ENCODE peak calls at places on chromosomes 6 and 20, in five cellular contexts. N is nephron progenitor cell, T is sigmoid colon, O is lung, Q is cardiac fibroblast. X is an unnamed sample.
A peak's percentile ranks its signal among the peaks of the same experiment; 100 is the strongest.

GRCh38 chr6:132750455-132751248 is 7.1 kb downstream of the VNN2 start:
- DNase-seq in Q (no peak), N (no peak), O (no peak), T (no peak), X (no peak)

GRCh38 chr20:1657556-1658334 is at the start of gene SIRPG:
- DNase-seq in N (no peak), O (no peak), T (no peak), Q (no peak), X (no peak)

GRCh38 chr6:97133071-97133470 is 149.9 kb downstream of the MMS22L start:
- DNase-seq in O (no peak), T (no peak), Q (peak; percentile 27), N (no peak), X (no peak)

GRCh38 chr6:33694401-33694931 is 17.0 kb downstream of the UQCC2 start:
- DNase-seq in T (no peak), O (no peak), N (no peak), Q (peak; percentile 74), X (no peak)

GRCh38 chr6:20318851-20319387 is 82.8 kb upstream of the E2F3 start:
- DNase-seq in O (no peak), Q (no peak), N (no peak), T (no peak), X (no peak)

GRCh38 chr6:52635049-52635577 is 35.8 kb upstream of the TMEM14A start:
- DNase-seq in T (no peak), Q (peak; percentile 46), O (no peak), N (no peak), X (no peak)

GRCh38 chr20:53255102-53255710 is 283.0 kb downstream of the TSHZ2 start:
- DNase-seq in N (no peak), Q (no peak), O (no peak), T (no peak), X (no peak)

GRCh38 chr6:28207244-28208179 is 17.6 kb upstream of the ZSCAN9 start:
- DNase-seq in O (no peak), T (no peak), N (peak; percentile 56), Q (peak; percentile 37), X (no peak)

GRCh38 chr6:121055572-121056163 is 278.6 kb downstream of the TBC1D32 start:
- DNase-seq in N (peak; percentile 23), T (no peak), O (no peak), Q (peak; percentile 70), X (no peak)

GRCh38 chr6:12395898-12396297 is 105.7 kb downstream of the EDN1 start:
- DNase-seq in T (no peak), Q (peak; percentile 33), O (no peak), N (no peak), X (no peak)

GRCh38 chr6:44452725-44453124 is 65.2 kb downstream of the CDC5L start:
- DNase-seq in Q (peak; percentile 87), N (no peak), O (no peak), T (no peak), X (no peak)

GRCh38 chr20:38000293-38000692 is 33.0 kb downstream of the TTI1 start:
- DNase-seq in T (no peak), Q (no peak), O (no peak), N (no peak), X (no peak)

GRCh38 chr20:38001173-38001875 is 31.9 kb downstream of the TTI1 start:
- DNase-seq in O (no peak), T (no peak), Q (peak; percentile 77), N (no peak), X (no peak)

GRCh38 chr20:38001981-38002380 is 31.3 kb downstream of the TTI1 start:
- DNase-seq in Q (no peak), T (no peak), N (no peak), O (no peak), X (no peak)

GRCh38 chr20:37997516-37997915 is 35.7 kb downstream of the TTI1 start:
- DNase-seq in Q (no peak), T (no peak), N (no peak), O (no peak), X (no peak)

GRCh38 chr20:37999526-38000263 is 33.6 kb downstream of the TTI1 start:
- DNase-seq in O (no peak), Q (no peak), N (no peak), T (no peak), X (no peak)
- TF ChIP-seq CTCF in O (no peak), Q (no peak), N (no peak), T (no peak), X (no peak)

GRCh38 chr6:71482742-71483141 is 194.1 kb downstream of the OGFRL1 start:
- DNase-seq in N (no peak), O (no peak), T (no peak), Q (peak; percentile 52), X (no peak)
- TF ChIP-seq CTCF in N (no peak), O (peak; percentile 12), T (no peak), Q (peak; percentile 27), X (no peak)

GRCh38 chr6:36874443-36875249 is at the start of gene PPIL1:
- DNase-seq in N (peak; percentile 76), O (peak; percentile 87), Q (peak; percentile 96), T (peak; percentile 91), X (peak; percentile 73)
- TF ChIP-seq CTCF in N (no peak), O (no peak), Q (no peak), T (no peak), X (no peak)

GRCh38 chr6:2939315-2940009 is 31.9 kb downstream of the SERPINB6 start:
- DNase-seq in Q (no peak), N (no peak), O (peak; percentile 24), T (peak; percentile 59), X (no peak)

GRCh38 chr6:2937627-2938003 is 33.8 kb downstream of the SERPINB6 start:
- DNase-seq in Q (no peak), T (no peak), O (no peak), N (no peak), X (no peak)

GRCh38 chr6:2940010-2940850 is 31.1 kb downstream of the SERPINB6 start:
- DNase-seq in Q (no peak), N (no peak), T (no peak), O (peak; percentile 27), X (no peak)

GRCh38 chr6:2938004-2938631 is 33.2 kb downstream of the SERPINB6 start:
- DNase-seq in N (no peak), Q (no peak), T (no peak), O (no peak), X (no peak)

DNA sequence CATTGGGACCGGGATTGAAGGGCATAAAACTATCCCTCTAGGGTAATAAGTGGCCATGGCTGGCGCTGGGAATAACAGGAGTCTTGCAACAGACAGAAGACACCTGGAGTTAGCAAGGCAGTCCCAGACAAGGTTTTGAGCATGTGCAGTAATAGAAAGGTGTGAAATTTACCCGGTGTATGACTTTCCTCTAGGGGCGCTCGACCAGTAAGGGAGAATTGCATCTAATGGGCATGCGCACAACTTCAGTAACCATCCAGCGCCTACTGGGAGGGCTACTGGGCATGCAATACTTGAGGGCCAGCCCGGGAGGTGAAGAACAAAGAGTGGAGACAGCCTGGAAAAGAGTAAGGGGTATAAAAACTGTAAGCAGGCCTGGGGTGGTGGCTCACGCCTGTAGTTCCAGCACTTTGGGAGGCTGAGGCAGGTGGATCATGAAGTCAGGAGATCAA is 32.7 kb downstream of the SERPINB6 start:
- DNase-seq in Q (peak; percentile 43), N (no peak), T (no peak), O (no peak), X (no peak)
- TF ChIP-seq CTCF in Q (peak; percentile 34), N (no peak), T (no peak), O (no peak), X (no peak)

DNA sequence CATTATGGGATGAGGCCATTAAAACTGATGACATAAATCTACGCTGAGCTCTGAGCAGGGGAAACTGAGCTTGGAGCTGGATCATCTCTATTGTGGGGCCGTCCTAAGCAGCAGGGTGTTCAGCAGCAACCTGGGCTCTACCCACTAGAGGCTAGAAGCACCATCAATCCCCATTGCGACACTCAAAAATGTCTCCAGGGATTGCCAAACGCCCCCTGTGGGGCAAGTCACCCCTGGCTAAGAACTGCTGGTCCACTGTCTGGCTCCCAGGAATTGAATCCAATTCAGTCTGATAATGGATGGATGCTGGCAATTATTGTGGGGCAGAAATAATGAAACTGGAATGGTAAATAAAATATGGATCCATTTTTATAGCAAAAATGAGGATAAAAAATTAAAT is 38.2 kb downstream of the PMEPA1 start:
- DNase-seq in N (no peak), Q (no peak), O (no peak), T (no peak), X (no peak)
- TF ChIP-seq CTCF in N (no peak), Q (no peak), O (no peak), T (no peak), X (no peak)

X was measured in omental fat pad.